ENCODE peak calls at places on chromosomes 3 and 15, in six cellular contexts. H, F, C, T, Z and E are unnamed samples.

GRCh38 chr3:172646439-172647015 is 64.3 kb downstream of the NCEH1 start:
- DNase-seq in F (no peak), Z (peak; percentile 22), H (no peak), C (no peak), T (no peak), E (no peak)

GRCh38 chr15:26097216-26097615 is 234.1 kb upstream of the ATP10A start:
- DNase-seq in H (no peak), C (no peak), T (no peak), Z (no peak), F (no peak), E (no peak)

GRCh38 chr3:146466596-146466995 is 2.8 kb downstream of the PLSCR2 start:
- DNase-seq in T (no peak), F (no peak), C (no peak), Z (no peak), H (no peak), E (no peak)

GRCh38 chr3:119649764-119650163 is 10.6 kb downstream of the POPDC2 start:
- DNase-seq in Z (no peak), T (no peak), H (no peak), C (no peak), F (no peak), E (no peak)

GRCh38 chr3:45473841-45474240 is 85.5 kb downstream of the LARS2 start:
- DNase-seq in H (no peak), Z (no peak), F (no peak), C (no peak), T (no peak), E (no peak)

GRCh38 chr3:156983559-156983958 is 157.4 kb downstream of the LEKR1 start:
- DNase-seq in T (no peak), C (no peak), Z (no peak), H (no peak), F (no peak), E (no peak)

GRCh38 chr15:59841036-59841435 is 151.9 kb upstream of the BNIP2 start:
- DNase-seq in Z (no peak), T (no peak), F (no peak), C (no peak), H (no peak), E (no peak)

GRCh38 chr3:157029365-157029790 is 130.6 kb downstream of the CCNL1 start:
- DNase-seq in C (no peak), Z (no peak), F (no peak), T (no peak), H (no peak), E (no peak)

GRCh38 chr15:70412717-70413266 is 315.1 kb upstream of the TLE3 start:
- DNase-seq in C (no peak), T (no peak), F (no peak), H (no peak), Z (no peak), E (no peak)

GRCh38 chr3:105835606-105836005 is 33.2 kb downstream of the CBLB start:
- DNase-seq in H (no peak), C (no peak), Z (no peak), F (no peak), T (no peak), E (no peak)

GRCh38 chr15:68593826-68594532 is 15.2 kb downstream of the CORO2B start:
- DNase-seq in H (no peak), F (no peak), C (no peak), T (no peak), Z (no peak), E (no peak)

GRCh38 chr15:98807262-98807661 is 158.9 kb downstream of the IGF1R start:
- DNase-seq in F (no peak), H (no peak), Z (no peak), T (no peak), C (no peak), E (no peak)

DNA sequence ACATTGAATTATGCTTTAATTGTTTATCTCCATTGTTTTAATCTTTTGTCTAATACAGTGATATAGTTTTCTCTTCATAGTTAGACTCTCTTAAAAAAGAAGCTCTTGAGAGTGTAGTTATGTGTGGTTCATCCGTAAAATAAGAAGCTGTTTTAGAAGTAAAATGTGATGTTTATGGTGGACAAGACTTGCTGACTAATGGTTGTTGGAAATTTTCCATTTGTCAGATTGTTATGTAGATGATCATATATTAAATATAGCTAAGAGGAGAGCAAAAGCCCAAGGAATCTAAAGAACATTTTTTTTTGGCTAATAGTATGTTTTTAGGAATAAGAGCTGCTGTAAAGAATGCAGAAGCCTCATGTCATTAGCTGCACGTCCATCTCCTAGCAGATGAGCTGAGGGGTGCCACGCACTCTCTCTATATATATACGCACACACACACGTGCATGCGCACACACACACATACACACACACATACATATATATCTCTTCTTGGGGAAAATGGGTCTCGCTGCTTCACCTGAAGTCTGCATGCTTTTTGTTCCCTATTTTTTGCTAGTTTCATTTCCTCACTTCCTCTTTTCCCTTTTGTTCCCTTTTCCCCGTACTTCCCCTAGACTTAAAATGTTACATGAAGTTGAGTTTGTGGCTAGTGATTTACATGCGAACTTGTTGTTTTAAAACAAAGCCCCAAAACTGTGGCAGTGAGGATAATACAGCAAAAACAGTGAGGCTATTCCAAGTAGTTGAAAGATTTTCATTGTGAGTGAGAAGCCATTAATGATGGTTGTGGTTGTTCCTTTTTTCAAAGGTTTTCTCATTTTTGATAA is 107.8 kb downstream of the MBNL1 start:
- DNase-seq in F (no peak), C (no peak), T (no peak), Z (no peak), H (no peak), E (no peak)
- H3K4me3 ChIP-seq in F (no peak overlapping the region), C (no peak overlapping the region), T (no peak overlapping the region), Z (no peak overlapping the region), H (no peak overlapping the region), E (no peak overlapping the region)

GRCh38 chr3:58238830-58239229 is 1.2 kb downstream of the ABHD6 start:
- DNase-seq in C (no peak), H (no peak), T (no peak), Z (no peak), F (no peak), E (no peak)

GRCh38 chr3:58235970-58236369 is 1.6 kb upstream of the ABHD6 start:
- DNase-seq in F (no peak), Z (no peak), T (no peak), H (no peak), C (peak; percentile 37), E (no peak)

GRCh38 chr3:58237238-58237939 is at the start of gene ABHD6:
- DNase-seq in T (peak; percentile 94), Z (peak; percentile 94), H (peak; percentile 40), C (peak; percentile 86), F (peak; percentile 33), E (peak; percentile 38)

GRCh38 chr3:58236527-58237237 is 910 bp upstream of the ABHD6 start:
- DNase-seq in C (no peak), H (no peak), T (peak; percentile 80), Z (no peak), F (no peak), E (no peak)

GRCh38 chr3:58237940-58238681 is 519 bp downstream of the ABHD6 start:
- DNase-seq in F (no peak), C (peak; percentile 19), T (peak; percentile 69), H (peak; percentile 48), Z (peak; percentile 64), E (no peak)
- H3K9ac ChIP-seq in F (peak overlapping the region; percentile 71), C (peak overlapping the region; percentile 90), T (peak overlapping the region; percentile 48), H (peak overlapping the region; percentile 57), Z (peak overlapping the region; percentile 61), E (peak overlapping the region; percentile 85)

DNA sequence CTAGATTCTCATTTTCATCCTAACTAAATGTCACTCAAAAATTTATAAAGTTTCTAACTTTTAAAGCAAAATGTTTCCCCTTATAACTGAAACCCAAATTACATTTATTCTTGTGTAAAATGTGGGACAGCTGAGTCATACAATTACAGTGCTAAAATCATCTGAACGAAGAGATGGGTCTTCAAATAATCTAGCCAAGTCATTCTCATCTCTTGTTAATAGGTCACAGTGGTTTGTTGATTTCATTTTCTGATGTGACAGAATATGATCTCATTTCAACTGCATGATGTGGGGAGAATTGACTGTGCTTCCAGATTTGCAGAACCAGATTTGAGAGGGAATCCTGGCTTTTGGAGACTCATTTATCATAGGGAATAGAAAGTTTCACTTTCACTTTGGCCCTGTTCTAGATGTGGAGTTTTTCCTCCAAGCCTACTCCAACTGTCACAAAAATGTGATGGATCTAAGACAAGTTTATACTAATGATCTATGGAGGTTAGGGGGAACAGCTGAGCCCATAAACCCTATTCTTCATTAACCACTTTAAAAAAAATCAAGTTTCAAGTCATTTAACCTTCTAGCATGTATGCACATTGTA is 685.0 kb downstream of the PDCD6IP start:
- DNase-seq in T (no peak), H (no peak), F (no peak), C (no peak), Z (no peak), E (no peak)
- TF ChIP-seq YY1 in T (no peak), H (no peak), F (no peak), C (no peak), Z (no peak), E (no peak)

GRCh38 chr3:43286886-43287301 is 554 bp downstream of the SNRK start:
- DNase-seq in Z (peak; percentile 79), F (no peak), H (no peak), C (peak; percentile 76), T (peak; percentile 50), E (no peak)

GRCh38 chr3:43286115-43286885 is at the start of gene SNRK:
- DNase-seq in C (peak; percentile 99), T (peak; percentile 99), F (peak; percentile 44), Z (peak; percentile 99), H (peak; percentile 53), E (peak; percentile 66)

GRCh38 chr3:43288366-43288765 is 2.0 kb downstream of the SNRK start:
- DNase-seq in C (no peak), Z (no peak), T (no peak), F (no peak), H (no peak), E (no peak)

GRCh38 chr3:43287514-43287913 is 1.2 kb downstream of the SNRK start:
- DNase-seq in F (no peak), H (no peak), C (no peak), Z (no peak), T (no peak), E (no peak)

DNA sequence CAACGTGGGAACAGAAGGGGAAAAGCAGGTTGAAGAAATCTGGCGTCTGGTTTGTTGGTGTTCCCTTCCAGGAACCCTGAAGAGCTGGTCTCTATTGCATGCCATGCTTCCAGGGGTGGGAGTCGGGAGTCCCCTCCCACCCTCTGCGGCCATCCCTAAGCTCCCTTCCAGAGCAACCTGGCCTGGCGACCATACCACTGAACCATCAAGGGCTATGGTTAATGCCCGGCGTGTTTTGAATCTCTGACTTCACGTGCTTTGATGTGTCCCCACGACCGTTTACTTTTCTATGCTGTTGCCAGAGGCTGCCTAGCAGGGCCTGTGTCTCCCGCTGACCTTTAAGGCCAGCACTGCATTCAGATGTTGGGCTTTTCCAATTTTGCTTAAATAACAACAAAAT is 696 bp upstream of the SNRK start:
- DNase-seq in T (peak; percentile 56), H (no peak), Z (peak; percentile 23), F (no peak), C (peak; percentile 15), E (no peak)
- H3K4me3 ChIP-seq in T (peak overlapping the region; percentile 80), H (peak overlapping the region; percentile 96), Z (peak overlapping the region; percentile 78), F (peak overlapping the region; percentile 53), C (no peak overlapping the region), E (no peak overlapping the region)

DNA sequence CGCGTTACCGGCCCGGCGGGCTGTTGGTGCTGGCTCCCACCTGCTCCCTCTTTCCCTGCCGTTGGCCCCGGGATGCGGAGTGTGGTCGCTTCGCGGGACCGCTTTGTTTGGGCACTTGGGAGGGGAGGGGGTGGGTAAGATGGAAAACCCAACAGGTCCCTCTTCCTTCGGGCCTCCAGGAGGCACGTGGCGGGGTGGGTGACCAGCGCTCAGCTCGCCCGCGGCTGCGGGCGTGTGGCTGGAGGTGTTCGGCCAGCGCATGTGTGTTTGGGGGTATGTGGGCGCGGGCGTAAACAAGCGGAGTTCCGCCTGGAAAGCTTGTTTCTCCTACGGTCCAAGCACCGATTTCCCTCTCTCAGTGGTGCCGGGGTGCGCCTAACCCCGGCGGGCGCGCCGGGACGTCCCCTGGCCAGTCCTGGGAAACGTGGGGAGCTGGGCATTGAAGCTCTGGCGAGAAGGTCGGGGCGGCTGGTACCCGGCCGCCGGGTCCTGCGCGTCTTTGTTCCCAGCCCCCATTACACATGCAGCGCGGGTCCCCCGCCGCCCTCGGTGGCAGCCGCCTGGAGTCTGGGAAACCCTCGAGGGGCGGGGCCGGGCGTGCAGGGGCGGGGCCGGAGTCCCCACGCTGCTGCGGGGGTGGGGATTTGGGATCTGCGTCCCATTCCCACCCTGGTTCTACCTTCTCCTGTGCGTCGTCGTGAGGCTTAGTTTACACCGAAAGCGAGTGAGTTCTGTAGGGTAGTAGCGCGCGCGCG is 1.4 kb downstream of the ACVR2B start:
- DNase-seq in C (peak; percentile 80), Z (peak; percentile 96), H (peak; percentile 81), T (peak; percentile 92), F (no peak), E (peak; percentile 72)
- H3K9ac ChIP-seq in C (peak overlapping the region; percentile 98), Z (peak overlapping the region; percentile 93), H (peak overlapping the region; percentile 94), T (peak overlapping the region; percentile 99), F (peak overlapping the region; percentile 90), E (peak overlapping the region; percentile 97)